ENCODE peak calls at places on chromosomes 13 and 19, in four cellular contexts. One of them, this sample, is unnamed.

GRCh38 chr13:109465151-109465550 is 321.2 kb downstream of the IRS2 start:
- DNase-seq in fibroblast of mammary gland: peak; percentile 57
- DNase-seq in tibial nerve: no peak
- DNase-seq in AG04450: no peak
- DNase-seq in this sample: no peak

GRCh38 chr19:33055718-33056117 is 9.0 kb downstream of the RHPN2 start:
- DNase-seq in tibial nerve: no peak
- DNase-seq in AG04450: no peak
- DNase-seq in fibroblast of mammary gland: no peak
- DNase-seq in this sample: no peak

GRCh38 chr13:114235697-114236096 is 1.0 kb downstream of the CDC16 start:
- DNase-seq in fibroblast of mammary gland: peak; percentile 22
- DNase-seq in AG04450: no peak
- DNase-seq in tibial nerve: no peak
- DNase-seq in this sample: no peak

GRCh38 chr13:40254394-40254793 is 412.0 kb downstream of the FOXO1 start:
- DNase-seq in AG04450: no peak
- DNase-seq in tibial nerve: no peak
- DNase-seq in fibroblast of mammary gland: no peak
- DNase-seq in this sample: no peak

GRCh38 chr19:17332677-17333581 is 1.7 kb downstream of the ANO8 start:
- DNase-seq in fibroblast of mammary gland: peak; percentile 63
- DNase-seq in tibial nerve: no peak
- DNase-seq in AG04450: no peak
- DNase-seq in this sample: peak; percentile 50

GRCh38 chr13:110306960-110307696 is at the start of the genes COL4A1 and COL4A2:
- DNase-seq in AG04450: no peak
- DNase-seq in tibial nerve: peak; percentile 64
- DNase-seq in fibroblast of mammary gland: peak; percentile 62
- DNase-seq in this sample: peak; percentile 86

GRCh38 chr19:40390084-40390742 is at the start of gene HIPK4:
- DNase-seq in AG04450: no peak
- DNase-seq in fibroblast of mammary gland: no peak
- DNase-seq in tibial nerve: no peak
- DNase-seq in this sample: no peak

GRCh38 chr19:5828661-5829566 is 10.6 kb downstream of the FUT6 start:
- DNase-seq in tibial nerve: no peak
- DNase-seq in AG04450: no peak
- DNase-seq in fibroblast of mammary gland: no peak
- DNase-seq in this sample: no peak

GRCh38 chr19:51697169-51697776 is 4.1 kb downstream of the SPACA6 start:
- DNase-seq in fibroblast of mammary gland: no peak
- DNase-seq in AG04450: no peak
- DNase-seq in tibial nerve: no peak
- DNase-seq in this sample: no peak

GRCh38 chr13:47997384-47997783 is 3.7 kb downstream of the SUCLA2 start:
- DNase-seq in fibroblast of mammary gland: no peak
- DNase-seq in AG04450: no peak
- DNase-seq in tibial nerve: no peak
- DNase-seq in this sample: no peak

GRCh38 chr19:29666634-29667389 is 1.6 kb downstream of the PLEKHF1 start:
- DNase-seq in fibroblast of mammary gland: peak; percentile 76
- DNase-seq in tibial nerve: peak; percentile 70
- DNase-seq in AG04450: no peak
- DNase-seq in this sample: peak; percentile 88

GRCh38 chr19:36604656-36605100 is 435 bp upstream of the ZNF382 start:
- DNase-seq in AG04450: no peak
- DNase-seq in fibroblast of mammary gland: peak; percentile 44
- DNase-seq in tibial nerve: peak; percentile 9
- DNase-seq in this sample: peak; percentile 38

GRCh38 chr13:44976196-44976595 is 13.1 kb downstream of the NUFIP1 start:
- DNase-seq in AG04450: no peak
- DNase-seq in fibroblast of mammary gland: no peak
- DNase-seq in tibial nerve: no peak
- DNase-seq in this sample: no peak

GRCh38 chr13:44974056-44974798 is 15.0 kb downstream of the NUFIP1 start:
- DNase-seq in AG04450: no peak
- DNase-seq in tibial nerve: peak; percentile 63
- DNase-seq in fibroblast of mammary gland: peak; percentile 68
- DNase-seq in this sample: peak; percentile 77

GRCh38 chr13:44969858-44970484 is 19.3 kb downstream of the NUFIP1 start:
- DNase-seq in fibroblast of mammary gland: peak; percentile 70
- DNase-seq in tibial nerve: peak; percentile 18
- DNase-seq in AG04450: peak; percentile 34
- DNase-seq in this sample: peak; percentile 79

GRCh38 chr13:44971656-44972595 is 17.3 kb downstream of the NUFIP1 start:
- DNase-seq in fibroblast of mammary gland: no peak
- DNase-seq in AG04450: no peak
- DNase-seq in tibial nerve: no peak
- DNase-seq in this sample: no peak

GRCh38 chr13:44972956-44973581 is 16.2 kb downstream of the NUFIP1 start:
- DNase-seq in tibial nerve: no peak
- DNase-seq in fibroblast of mammary gland: peak; percentile 50
- DNase-seq in AG04450: no peak
- DNase-seq in this sample: peak; percentile 46
- H3K4me3 ChIP-seq in tibial nerve: no peak overlapping the region
- H3K4me3 ChIP-seq in fibroblast of mammary gland: no peak overlapping the region
- H3K4me3 ChIP-seq in AG04450: no peak overlapping the region
- H3K4me3 ChIP-seq in this sample: no peak overlapping the region

DNA sequence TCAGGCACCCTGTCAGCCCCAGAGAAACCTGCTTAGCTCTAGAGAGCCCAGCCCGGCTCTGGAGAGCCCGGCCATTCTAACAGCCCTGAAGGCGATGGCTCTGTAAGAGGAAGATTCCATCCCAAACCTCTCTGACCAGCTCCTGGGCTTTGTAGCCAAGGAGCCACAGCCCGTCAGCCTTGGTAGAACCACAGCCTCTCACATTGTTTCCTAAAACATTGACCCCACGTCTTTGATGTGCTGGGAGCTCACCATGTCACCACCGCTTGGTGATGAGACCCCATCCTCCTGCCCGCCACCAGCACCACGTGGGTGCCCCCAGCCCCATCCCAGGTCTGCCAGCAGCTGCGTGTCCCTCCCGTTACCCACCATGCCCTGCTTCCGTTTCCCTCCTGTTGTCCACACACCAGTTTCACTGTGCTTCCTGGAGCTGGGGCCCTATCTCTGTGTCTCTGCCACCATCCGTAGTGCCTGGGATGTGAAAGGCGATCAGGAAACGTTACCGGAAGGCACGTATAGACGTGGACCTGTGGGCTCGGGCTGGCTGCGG is 94.2 kb upstream of the MCF2L start:
- DNase-seq in AG04450: no peak
- DNase-seq in tibial nerve: no peak
- DNase-seq in fibroblast of mammary gland: no peak
- DNase-seq in this sample: no peak
- TF ChIP-seq CTCF in AG04450: no peak
- TF ChIP-seq CTCF in tibial nerve: no peak
- TF ChIP-seq CTCF in fibroblast of mammary gland: no peak
- TF ChIP-seq CTCF in this sample: no peak

DNA sequence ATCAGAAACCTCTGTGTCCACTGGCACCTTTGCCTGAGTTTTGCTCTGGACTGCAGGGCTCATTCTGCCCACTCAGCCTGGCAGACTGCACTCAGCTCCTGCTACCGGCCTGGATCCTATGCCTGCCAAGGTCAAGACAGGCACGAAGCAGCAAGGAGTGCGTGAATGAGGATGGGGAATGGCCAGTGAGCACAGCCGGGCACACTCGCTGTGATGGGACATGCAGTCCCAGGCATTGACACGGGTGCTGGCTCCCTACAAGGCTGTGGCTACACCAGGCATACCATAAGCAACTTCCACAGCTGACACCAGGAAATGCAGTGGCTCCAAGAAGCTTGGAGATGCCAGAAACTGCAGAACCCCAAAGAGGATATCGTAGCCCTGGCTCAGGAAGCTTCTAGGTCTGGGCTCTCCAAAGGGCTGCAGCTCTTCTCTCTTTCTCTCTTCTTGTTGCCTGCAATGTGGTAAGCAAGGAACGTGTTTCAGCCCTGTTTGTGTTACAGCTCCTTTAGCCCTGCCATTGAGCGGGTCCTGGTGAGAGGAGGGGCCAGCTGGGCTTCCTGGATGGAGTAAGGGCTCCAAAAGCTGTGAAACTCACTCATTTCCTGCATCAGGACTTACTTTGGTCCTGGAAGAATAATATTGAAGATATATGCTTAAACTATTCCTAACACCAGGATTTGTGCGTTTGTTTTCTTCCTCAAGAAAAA is 832.6 kb upstream of the SLITRK5 start:
- DNase-seq in AG04450: no peak
- DNase-seq in fibroblast of mammary gland: no peak
- DNase-seq in tibial nerve: no peak
- DNase-seq in this sample: no peak
- H3K4me3 ChIP-seq in AG04450: no peak overlapping the region
- H3K4me3 ChIP-seq in fibroblast of mammary gland: no peak overlapping the region
- H3K4me3 ChIP-seq in tibial nerve: no peak overlapping the region
- H3K4me3 ChIP-seq in this sample: no peak overlapping the region

GRCh38 chr19:47813995-47814328 is 7.8 kb upstream of the CRX start:
- DNase-seq in tibial nerve: no peak
- DNase-seq in AG04450: no peak
- DNase-seq in fibroblast of mammary gland: no peak
- DNase-seq in this sample: no peak
- TF ChIP-seq CTCF in tibial nerve: no peak
- TF ChIP-seq CTCF in AG04450: no peak
- TF ChIP-seq CTCF in fibroblast of mammary gland: no peak
- TF ChIP-seq CTCF in this sample: no peak

GRCh38 chr19:11598746-11599145 is 1.5 kb downstream of the ZNF627 start:
- DNase-seq in AG04450: no peak
- DNase-seq in fibroblast of mammary gland: no peak
- DNase-seq in tibial nerve: no peak
- DNase-seq in this sample: no peak
- H3K4me3 ChIP-seq in AG04450: peak overlapping the region; percentile 87
- H3K4me3 ChIP-seq in fibroblast of mammary gland: no peak overlapping the region
- H3K4me3 ChIP-seq in tibial nerve: no peak overlapping the region
- H3K4me3 ChIP-seq in this sample: peak overlapping the region; percentile 98

GRCh38 chr13:81990652-81991051 is 1649.7 kb upstream of the SPRY2 start:
- DNase-seq in AG04450: no peak
- DNase-seq in tibial nerve: no peak
- DNase-seq in fibroblast of mammary gland: no peak
- DNase-seq in this sample: no peak
- TF ChIP-seq CTCF in AG04450: no peak
- TF ChIP-seq CTCF in tibial nerve: no peak
- TF ChIP-seq CTCF in fibroblast of mammary gland: no peak
- TF ChIP-seq CTCF in this sample: no peak

DNA sequence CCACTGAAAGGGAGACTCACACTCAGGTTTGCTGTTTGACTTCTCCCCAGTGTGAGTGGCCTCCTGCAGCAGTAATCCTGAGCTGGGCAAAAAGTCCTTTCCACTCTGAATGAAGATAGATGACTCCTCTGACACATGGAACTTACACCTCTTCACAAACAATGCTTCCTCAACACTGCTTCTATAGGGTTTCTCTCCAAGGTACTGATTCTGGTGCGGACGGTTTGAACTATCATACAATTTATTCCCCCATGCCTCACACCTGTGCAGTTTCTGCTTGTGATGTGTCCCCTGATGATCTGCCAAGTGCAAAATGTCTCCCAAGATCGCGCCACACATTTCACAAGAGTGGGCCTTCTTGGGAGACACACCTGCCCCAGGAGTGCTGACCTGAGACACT is 7.6 kb downstream of the ZNF418 start:
- DNase-seq in fibroblast of mammary gland: no peak
- DNase-seq in AG04450: no peak
- DNase-seq in tibial nerve: no peak
- DNase-seq in this sample: no peak
- H3K4me3 ChIP-seq in fibroblast of mammary gland: no peak overlapping the region
- H3K4me3 ChIP-seq in AG04450: no peak overlapping the region
- H3K4me3 ChIP-seq in tibial nerve: no peak overlapping the region
- H3K4me3 ChIP-seq in this sample: no peak overlapping the region

DNA sequence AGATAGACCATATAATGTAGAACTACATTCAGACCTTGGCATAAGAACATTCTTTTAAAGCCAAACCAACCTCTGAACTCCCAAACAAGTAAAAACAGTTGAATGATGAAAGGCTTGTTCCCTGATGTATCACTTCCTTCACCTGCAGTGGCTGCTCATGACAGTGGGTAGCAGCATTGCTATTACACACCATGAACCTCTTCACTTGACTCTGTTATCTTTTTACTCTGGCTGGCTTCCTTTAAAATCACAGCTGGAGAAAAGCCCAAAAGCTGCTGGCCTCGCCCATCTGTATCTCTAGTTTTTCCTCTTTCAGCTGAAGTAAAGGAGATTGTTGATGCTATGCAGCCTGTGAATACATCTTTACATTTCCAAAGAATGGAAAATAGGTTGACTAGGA is 22.6 kb downstream of the THSD1 start:
- DNase-seq in AG04450: no peak
- DNase-seq in tibial nerve: no peak
- DNase-seq in fibroblast of mammary gland: no peak
- DNase-seq in this sample: no peak
- TF ChIP-seq CTCF in AG04450: no peak
- TF ChIP-seq CTCF in tibial nerve: no peak
- TF ChIP-seq CTCF in fibroblast of mammary gland: no peak
- TF ChIP-seq CTCF in this sample: no peak

This sample was measured in astrocyte of the spinal cord.